ENCODE peak calls at places on chromosomes 12 and 14, in nine cellular contexts. X, E, G, A, I, H, F, D and S are unnamed samples.

GRCh38 chr12:85654456-85654840 is 181.8 kb downstream of the RASSF9 start:
- DNase-seq in X (no peak), E (no peak), G (no peak), A (no peak), I (no peak), H (no peak), F (no peak), D (no peak), S (no peak)

GRCh38 chr14:59283380-59283779 is 94.9 kb downstream of the DAAM1 start:
- DNase-seq in X (no peak), E (no peak), G (peak), A (no peak), I (no peak), H (no peak), F (no peak), D (no peak), S (peak)

GRCh38 chr14:24130717-24131548 is 474 bp downstream of the FITM1 start:
- DNase-seq in X (no peak), E (no peak), G (no peak), A (no peak), I (no peak), H (no peak), F (no peak), D (no peak), S (no peak)

GRCh38 chr14:53152627-53152908 is 555 bp downstream of the DDHD1 start:
- DNase-seq in X (no peak), E (no peak), G (no peak), A (no peak), I (no peak), H (peak), F (no peak), D (no peak), S (peak)

GRCh38 chr14:35949933-35950332 is 123.8 kb downstream of the BRMS1L start:
- DNase-seq in X (no peak), E (no peak), G (no peak), A (no peak), I (no peak), H (no peak), F (peak), D (no peak), S (no peak)

GRCh38 chr12:117012189-117012805 is 86.9 kb downstream of the TESC start:
- DNase-seq in X (no peak), E (no peak), G (peak), A (no peak), I (no peak), H (no peak), F (no peak), D (no peak), S (peak)

GRCh38 chr12:48512855-48513254 is 12.6 kb upstream of the OR8S1 start:
- DNase-seq in X (no peak), E (no peak), G (no peak), A (no peak), I (no peak), H (no peak), F (no peak), D (no peak), S (no peak)

GRCh38 chr14:34911209-34912150 is 36.3 kb upstream of the BAZ1A start:
- DNase-seq in X (no peak), E (no peak), G (peak), A (no peak), I (no peak), H (no peak), F (no peak), D (no peak), S (no peak)

GRCh38 chr14:104968541-104969401 is 9.4 kb downstream of the AHNAK2 start:
- DNase-seq in X (peak), E (peak), G (no peak), A (peak), I (no peak), H (peak), F (peak), D (no peak), S (peak)

GRCh38 chr12:97131220-97131981 is 224.3 kb downstream of the NEDD1 start:
- DNase-seq in X (peak), E (no peak), G (no peak), A (no peak), I (no peak), H (peak), F (peak), D (no peak), S (no peak)

GRCh38 chr12:122870163-122870842 is 25.6 kb downstream of the VPS37B start:
- DNase-seq in X (no peak), E (peak), G (no peak), A (no peak), I (no peak), H (no peak), F (no peak), D (no peak), S (no peak)

GRCh38 chr14:77988966-77989365 is 181.2 kb upstream of the NRXN3 start:
- DNase-seq in X (no peak), E (no peak), G (peak), A (no peak), I (no peak), H (peak), F (no peak), D (no peak), S (no peak)

GRCh38 chr12:96473394-96474093 is 15.8 kb upstream of the CFAP54 start:
- DNase-seq in X (no peak), E (no peak), G (peak), A (no peak), I (peak), H (no peak), F (no peak), D (no peak), S (no peak)

GRCh38 chr14:102786758-102787157 is 9.5 kb downstream of the TRAF3 start:
- DNase-seq in X (no peak), E (no peak), G (peak), A (no peak), I (no peak), H (no peak), F (no peak), D (no peak), S (no peak)

GRCh38 chr14:31205681-31206535 is 1.7 kb downstream of the HECTD1 start:
- DNase-seq in X (no peak), E (no peak), G (peak), A (no peak), I (no peak), H (no peak), F (peak), D (no peak), S (peak)

GRCh38 chr12:17511369-17511768 is 578.6 kb downstream of the RERGL start:
- DNase-seq in X (no peak), E (no peak), G (no peak), A (no peak), I (no peak), H (no peak), F (peak), D (no peak), S (no peak)

GRCh38 chr14:101196051-101196450 is 292.5 kb upstream of the RTL1 start:
- DNase-seq in X (peak), E (peak), G (no peak), A (no peak), I (no peak), H (no peak), F (no peak), D (no peak), S (no peak)

GRCh38 chr14:81991998-81992397 is 458.3 kb upstream of the SEL1L start:
- DNase-seq in X (no peak), E (no peak), G (no peak), A (no peak), I (no peak), H (no peak), F (peak), D (no peak), S (no peak)

GRCh38 chr14:104184911-104185499 is 46.6 kb downstream of the KIF26A start:
- DNase-seq in X (no peak), E (no peak), G (no peak), A (no peak), I (no peak), H (no peak), F (no peak), D (no peak), S (no peak)

GRCh38 chr14:70359076-70359424 is 433 bp downstream of the COX16 start:
- DNase-seq in X (no peak), E (no peak), G (no peak), A (no peak), I (no peak), H (no peak), F (no peak), D (no peak), S (no peak)

GRCh38 chr12:131006036-131006735 is 52.5 kb downstream of the ADGRD1 start:
- DNase-seq in X (no peak), E (no peak), G (no peak), A (no peak), I (no peak), H (no peak), F (no peak), D (no peak), S (no peak)

GRCh38 chr12:65675141-65675621 is 149.1 kb upstream of the HMGA2 start:
- DNase-seq in X (no peak), E (no peak), G (peak), A (no peak), I (no peak), H (no peak), F (no peak), D (no peak), S (no peak)

GRCh38 chr12:34396006-34396860 is 373.9 kb downstream of the ALG10 start:
- DNase-seq in X (peak), E (peak), G (no peak), A (peak), I (no peak), H (peak), F (no peak), D (peak), S (no peak)

GRCh38 chr12:68305278-68305677 is 26.9 kb downstream of the MDM1 start:
- DNase-seq in X (no peak), E (no peak), G (no peak), A (no peak), I (no peak), H (no peak), F (no peak), D (no peak), S (no peak)

GRCh38 chr14:37056473-37056872 is 115.9 kb downstream of the SLC25A21 start:
- DNase-seq in X (no peak), E (no peak), G (peak), A (no peak), I (no peak), H (no peak), F (peak), D (no peak), S (no peak)

GRCh38 chr12:64825143-64826011 is 930 bp downstream of the TBC1D30 start:
- DNase-seq in X (peak), E (no peak), G (no peak), A (no peak), I (no peak), H (peak), F (no peak), D (no peak), S (no peak)

GRCh38 chr14:52000019-52000582 is 10.8 kb downstream of the RTRAF start:
- DNase-seq in X (no peak), E (no peak), G (peak), A (no peak), I (no peak), H (no peak), F (no peak), D (no peak), S (no peak)

GRCh38 chr12:66365718-66366485 is 63.6 kb downstream of the HELB start:
- DNase-seq in X (no peak), E (no peak), G (peak), A (no peak), I (no peak), H (no peak), F (no peak), D (no peak), S (no peak)

GRCh38 chr12:49133014-49133413 is 1.8 kb upstream of the TUBA1B start:
- DNase-seq in X (no peak), E (no peak), G (no peak), A (no peak), I (no peak), H (no peak), F (peak), D (no peak), S (no peak)

GRCh38 chr12:30422844-30423243 is 272.8 kb downstream of the IPO8 start:
- DNase-seq in X (no peak), E (no peak), G (no peak), A (no peak), I (no peak), H (no peak), F (no peak), D (no peak), S (no peak)

GRCh38 chr14:105888151-105888550 is 361.8 kb downstream of the TMEM121 start:
- DNase-seq in X (no peak), E (no peak), G (no peak), A (no peak), I (no peak), H (peak), F (no peak), D (no peak), S (no peak)

GRCh38 chr14:40271480-40271879 is 839.2 kb upstream of the FBXO33 start:
- DNase-seq in X (no peak), E (no peak), G (no peak), A (no peak), I (no peak), H (no peak), F (no peak), D (no peak), S (no peak)

GRCh38 chr14:100548939-100549338 is 38.3 kb downstream of the BEGAIN start:
- DNase-seq in X (no peak), E (no peak), G (no peak), A (no peak), I (no peak), H (no peak), F (no peak), D (no peak), S (no peak)

GRCh38 chr12:80805106-80805505 is 88.4 kb downstream of the MYF5 start:
- DNase-seq in X (no peak), E (no peak), G (peak), A (no peak), I (no peak), H (no peak), F (no peak), D (no peak), S (no peak)

GRCh38 chr12:53217930-53218307 is 10.9 kb upstream of the ITGB7 start:
- DNase-seq in X (peak), E (peak), G (peak), A (peak), I (no peak), H (no peak), F (no peak), D (no peak), S (peak)

GRCh38 chr14:104220225-104221070 is 82.1 kb downstream of the KIF26A start:
- DNase-seq in X (no peak), E (peak), G (no peak), A (peak), I (no peak), H (no peak), F (no peak), D (no peak), S (no peak)

GRCh38 chr12:52057958-52058576 is 6.8 kb downstream of the NR4A1 start:
- DNase-seq in X (no peak), E (peak), G (no peak), A (no peak), I (no peak), H (no peak), F (no peak), D (peak), S (no peak)

GRCh38 chr14:86038401-86038985 is 508.5 kb downstream of the FLRT2 start:
- DNase-seq in X (peak), E (no peak), G (peak), A (peak), I (peak), H (peak), F (peak), D (no peak), S (no peak)

GRCh38 chr12:102851246-102851645 is 65.8 kb downstream of the PAH start:
- DNase-seq in X (no peak), E (no peak), G (no peak), A (no peak), I (no peak), H (no peak), F (no peak), D (no peak), S (no peak)

GRCh38 chr12:11769723-11770514 is 120.4 kb downstream of the ETV6 start:
- DNase-seq in X (no peak), E (no peak), G (no peak), A (no peak), I (no peak), H (peak), F (no peak), D (no peak), S (no peak)

GRCh38 chr14:21025374-21026151 is 702 bp upstream of the NDRG2 start:
- DNase-seq in X (peak), E (peak), G (no peak), A (peak), I (no peak), H (peak), F (peak), D (peak), S (no peak)

GRCh38 chr14:21024668-21025373 is at the start of gene NDRG2:
- DNase-seq in X (peak), E (peak), G (no peak), A (peak), I (peak), H (peak), F (peak), D (peak), S (no peak)

GRCh38 chr14:21023174-21023573 is 1.7 kb downstream of the NDRG2 start:
- DNase-seq in X (peak), E (no peak), G (no peak), A (no peak), I (no peak), H (no peak), F (no peak), D (no peak), S (no peak)

GRCh38 chr14:21022686-21023085 is 2.2 kb downstream of the NDRG2 start:
- DNase-seq in X (peak), E (no peak), G (no peak), A (no peak), I (no peak), H (peak), F (no peak), D (no peak), S (no peak)

DNA sequence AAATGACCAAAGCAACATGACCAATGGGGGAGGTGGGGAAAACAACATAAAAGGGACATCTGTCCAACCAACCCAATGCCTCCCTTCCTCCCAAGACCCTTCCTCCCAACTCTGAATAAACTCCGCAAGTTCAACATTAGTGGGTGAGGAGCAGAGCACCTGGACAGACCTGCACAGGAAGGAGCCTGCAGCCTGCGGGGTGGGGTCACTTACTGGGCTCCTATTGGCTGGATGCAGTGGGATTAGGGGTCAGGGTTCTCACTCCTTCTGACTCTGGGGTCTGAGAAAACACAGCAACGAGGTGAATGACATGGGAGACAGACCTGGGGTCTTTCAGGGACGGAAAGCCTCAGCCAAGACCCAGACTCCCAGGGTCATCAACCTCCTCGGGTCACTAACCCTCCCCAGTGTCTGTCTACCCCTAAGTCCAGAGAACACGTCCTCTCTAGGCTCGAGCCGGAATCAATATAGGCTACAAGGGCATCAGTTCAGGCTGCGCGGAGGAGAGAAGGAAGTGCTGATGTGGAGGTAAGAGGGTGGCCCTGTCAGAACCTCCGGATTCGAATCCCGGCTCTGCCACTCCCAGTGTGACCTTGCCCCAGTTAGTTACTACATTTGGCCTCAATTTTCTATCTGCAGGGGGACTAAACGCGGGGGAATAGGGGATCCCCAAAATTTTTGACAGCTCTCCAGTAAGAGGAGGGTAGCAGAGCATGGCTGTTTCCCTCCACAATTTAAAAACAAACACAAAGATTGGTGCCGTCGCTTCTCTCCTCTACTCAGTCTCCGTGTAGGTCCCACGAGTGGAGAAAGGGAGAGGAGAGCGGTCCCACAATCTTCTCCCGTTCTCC is 819 bp downstream of the NDRG2 start:
- DNase-seq in X (no peak), E (no peak), G (no peak), A (no peak), I (no peak), H (peak), F (no peak), D (no peak), S (no peak)
- H3K27ac ChIP-seq in X (no peak), E (peak), G (no peak), A (peak), I (peak), H (no peak), F (no peak), D (peak), S (no peak)

DNA sequence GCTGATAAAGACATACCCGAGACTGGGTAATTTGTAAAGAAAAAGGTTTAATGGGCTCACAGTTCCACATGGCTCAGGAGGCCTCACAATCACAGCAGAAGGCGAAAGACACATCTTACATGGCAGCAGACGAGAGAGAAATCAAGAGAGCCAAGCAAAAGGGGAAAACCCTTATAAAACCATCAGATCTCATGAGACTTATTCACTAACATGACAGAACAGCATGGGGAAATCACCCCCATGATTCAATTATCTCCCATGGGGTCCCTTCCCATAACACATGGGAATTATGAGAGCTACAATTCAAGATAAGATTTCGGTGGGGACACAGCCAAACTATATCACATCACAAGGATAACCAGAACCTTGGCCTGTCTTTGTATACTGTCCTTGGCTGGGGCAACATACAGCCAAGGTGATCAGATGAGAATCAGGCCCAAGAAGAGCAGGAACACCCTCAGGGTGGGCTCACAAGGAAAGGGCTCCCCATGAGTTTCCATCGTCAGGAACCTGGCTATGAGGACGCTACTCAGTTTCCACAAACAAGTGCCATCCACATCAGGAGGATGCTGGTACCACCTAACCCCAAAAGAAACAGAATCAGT is 152.7 kb downstream of the FOXN3 start:
- DNase-seq in X (no peak), E (no peak), G (no peak), A (no peak), I (no peak), H (no peak), F (no peak), D (no peak), S (no peak)
- H3K27ac ChIP-seq in X (no peak), E (no peak), G (no peak), A (no peak), I (no peak), H (no peak), F (no peak), D (no peak), S (no peak)

DNA sequence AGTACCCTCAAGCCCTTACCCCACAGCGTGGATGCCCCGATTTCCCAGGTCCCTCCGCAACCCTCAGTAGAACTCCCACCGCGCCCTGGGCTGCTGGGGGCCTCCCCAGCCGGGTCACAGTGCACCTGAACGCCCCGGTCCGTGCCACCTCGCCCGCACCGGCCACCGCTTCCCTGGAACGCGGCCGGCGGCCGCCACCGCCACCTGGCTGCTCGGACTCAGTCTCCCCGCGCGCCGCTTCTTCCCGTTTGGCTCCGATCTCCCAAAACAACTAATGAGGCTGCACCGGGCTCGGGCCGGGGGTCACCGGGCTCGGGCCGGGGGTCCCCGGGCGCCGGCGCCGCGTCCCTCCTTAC is 1.0 kb downstream of the ITPK1 start:
- DNase-seq in X (no peak), E (no peak), G (no peak), A (peak), I (peak), H (peak), F (no peak), D (no peak), S (no peak)
- H3K27ac ChIP-seq in X (no peak), E (peak), G (no peak), A (peak), I (peak), H (no peak), F (peak), D (peak), S (peak)

DNA sequence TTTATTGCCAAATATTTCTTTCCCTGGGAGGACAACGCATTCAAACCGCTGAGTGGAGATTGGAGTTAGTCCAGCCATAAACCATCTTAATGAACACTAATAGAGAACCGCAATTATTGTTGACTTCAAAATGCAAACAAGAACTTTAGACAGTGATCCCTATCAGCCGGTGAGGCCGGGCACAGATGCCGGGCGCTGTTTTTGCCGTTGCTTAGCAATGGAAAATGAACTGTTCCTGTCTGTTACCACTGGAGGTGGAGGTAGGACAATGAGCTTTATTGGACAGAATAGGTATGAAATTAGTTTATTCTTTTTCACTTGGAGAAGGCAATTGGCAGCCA is 216.8 kb downstream of the TTC8 start:
- DNase-seq in X (no peak), E (no peak), G (no peak), A (no peak), I (no peak), H (no peak), F (no peak), D (no peak), S (no peak)
- H3K27ac ChIP-seq in X (no peak), E (peak), G (peak), A (peak), I (no peak), H (no peak), F (no peak), D (peak), S (no peak)